ENCODE peak calls at places on chromosomes 5 and 9, in four cellular contexts. One of them, this sample, is unnamed.
A peak's percentile ranks its signal among the peaks of the same experiment; 100 is the strongest.

GRCh38 chr9:33165263-33166151 is 1.6 kb downstream of the B4GALT1 start:
- DNase-seq in COLO829: no peak
- DNase-seq in NCI-H1417: peak; percentile 16
- DNase-seq in stimulated activated CD4-positive, alpha-beta T cell treated with anti-CD3 and anti-CD28 coated beads, Interleukin-15, amount 100 ng/mL, for 1 hour: no peak
- DNase-seq in this sample: peak; percentile 89

GRCh38 chr5:144820285-144820684 is 649.6 kb downstream of the KCTD16 start:
- DNase-seq in COLO829: no peak
- DNase-seq in stimulated activated CD4-positive, alpha-beta T cell treated with anti-CD3 and anti-CD28 coated beads, Interleukin-15, amount 100 ng/mL, for 1 hour: no peak
- DNase-seq in NCI-H1417: no peak
- DNase-seq in this sample: no peak

GRCh38 chr5:73638344-73639095 is 12.5 kb downstream of the ARHGEF28 start:
- DNase-seq in stimulated activated CD4-positive, alpha-beta T cell treated with anti-CD3 and anti-CD28 coated beads, Interleukin-15, amount 100 ng/mL, for 1 hour: no peak
- DNase-seq in NCI-H1417: no peak
- DNase-seq in COLO829: no peak
- DNase-seq in this sample: peak; percentile 55

GRCh38 chr9:32551491-32552049 is 557 bp upstream of the SMIM27 start:
- DNase-seq in COLO829: peak; percentile 37
- DNase-seq in NCI-H1417: peak; percentile 74
- DNase-seq in stimulated activated CD4-positive, alpha-beta T cell treated with anti-CD3 and anti-CD28 coated beads, Interleukin-15, amount 100 ng/mL, for 1 hour: peak; percentile 17
- DNase-seq in this sample: peak; percentile 44

GRCh38 chr5:67998709-67999251 is 216.8 kb upstream of the PIK3R1 start:
- DNase-seq in NCI-H1417: no peak
- DNase-seq in stimulated activated CD4-positive, alpha-beta T cell treated with anti-CD3 and anti-CD28 coated beads, Interleukin-15, amount 100 ng/mL, for 1 hour: no peak
- DNase-seq in COLO829: no peak
- DNase-seq in this sample: peak; percentile 97

GRCh38 chr9:70049236-70049635 is 5.6 kb downstream of the MAMDC2 start:
- DNase-seq in NCI-H1417: no peak
- DNase-seq in stimulated activated CD4-positive, alpha-beta T cell treated with anti-CD3 and anti-CD28 coated beads, Interleukin-15, amount 100 ng/mL, for 1 hour: no peak
- DNase-seq in COLO829: peak; percentile 76
- DNase-seq in this sample: peak; percentile 91

GRCh38 chr9:119639287-119639955 is 270.2 kb upstream of the BRINP1 start:
- DNase-seq in stimulated activated CD4-positive, alpha-beta T cell treated with anti-CD3 and anti-CD28 coated beads, Interleukin-15, amount 100 ng/mL, for 1 hour: no peak
- DNase-seq in COLO829: no peak
- DNase-seq in NCI-H1417: peak; percentile 53
- DNase-seq in this sample: peak; percentile 8

GRCh38 chr5:149697001-149697400 is 33.1 kb upstream of the PPARGC1B start:
- DNase-seq in COLO829: no peak
- DNase-seq in NCI-H1417: no peak
- DNase-seq in stimulated activated CD4-positive, alpha-beta T cell treated with anti-CD3 and anti-CD28 coated beads, Interleukin-15, amount 100 ng/mL, for 1 hour: no peak
- DNase-seq in this sample: peak; percentile 8

GRCh38 chr9:5764130-5764868 is 68.6 kb downstream of the ERMP1 start:
- DNase-seq in NCI-H1417: no peak
- DNase-seq in COLO829: no peak
- DNase-seq in stimulated activated CD4-positive, alpha-beta T cell treated with anti-CD3 and anti-CD28 coated beads, Interleukin-15, amount 100 ng/mL, for 1 hour: no peak
- DNase-seq in this sample: no peak

GRCh38 chr5:163005949-163006348 is 431.4 kb upstream of the CCNG1 start:
- DNase-seq in NCI-H1417: no peak
- DNase-seq in COLO829: no peak
- DNase-seq in stimulated activated CD4-positive, alpha-beta T cell treated with anti-CD3 and anti-CD28 coated beads, Interleukin-15, amount 100 ng/mL, for 1 hour: no peak
- DNase-seq in this sample: no peak

GRCh38 chr5:159412284-159413046 is 82.2 kb upstream of the IL12B start:
- DNase-seq in COLO829: no peak
- DNase-seq in stimulated activated CD4-positive, alpha-beta T cell treated with anti-CD3 and anti-CD28 coated beads, Interleukin-15, amount 100 ng/mL, for 1 hour: peak; percentile 8
- DNase-seq in NCI-H1417: no peak
- DNase-seq in this sample: no peak

GRCh38 chr9:108780949-108781734 is 74.6 kb downstream of the ACTL7B start:
- DNase-seq in NCI-H1417: no peak
- DNase-seq in stimulated activated CD4-positive, alpha-beta T cell treated with anti-CD3 and anti-CD28 coated beads, Interleukin-15, amount 100 ng/mL, for 1 hour: no peak
- DNase-seq in COLO829: no peak
- DNase-seq in this sample: no peak

GRCh38 chr5:125061726-125062125 is 315.3 kb upstream of the ZNF608 start:
- DNase-seq in stimulated activated CD4-positive, alpha-beta T cell treated with anti-CD3 and anti-CD28 coated beads, Interleukin-15, amount 100 ng/mL, for 1 hour: no peak
- DNase-seq in NCI-H1417: no peak
- DNase-seq in COLO829: peak; percentile 48
- DNase-seq in this sample: no peak

GRCh38 chr9:135760465-135760864 is 58.5 kb downstream of the KCNT1 start:
- DNase-seq in COLO829: no peak
- DNase-seq in stimulated activated CD4-positive, alpha-beta T cell treated with anti-CD3 and anti-CD28 coated beads, Interleukin-15, amount 100 ng/mL, for 1 hour: no peak
- DNase-seq in NCI-H1417: no peak
- DNase-seq in this sample: no peak

GRCh38 chr9:83537331-83538171 is 650 bp downstream of the FRMD3 start:
- DNase-seq in stimulated activated CD4-positive, alpha-beta T cell treated with anti-CD3 and anti-CD28 coated beads, Interleukin-15, amount 100 ng/mL, for 1 hour: no peak
- DNase-seq in COLO829: no peak
- DNase-seq in NCI-H1417: no peak
- DNase-seq in this sample: peak; percentile 64

GRCh38 chr5:81895312-81895711 is 76.5 kb upstream of the ATG10 start:
- DNase-seq in stimulated activated CD4-positive, alpha-beta T cell treated with anti-CD3 and anti-CD28 coated beads, Interleukin-15, amount 100 ng/mL, for 1 hour: no peak
- DNase-seq in COLO829: no peak
- DNase-seq in NCI-H1417: no peak
- DNase-seq in this sample: peak; percentile 5

GRCh38 chr9:14098102-14098501 is 215.8 kb downstream of the NFIB start:
- DNase-seq in COLO829: no peak
- DNase-seq in NCI-H1417: peak; percentile 32
- DNase-seq in stimulated activated CD4-positive, alpha-beta T cell treated with anti-CD3 and anti-CD28 coated beads, Interleukin-15, amount 100 ng/mL, for 1 hour: no peak
- DNase-seq in this sample: no peak

GRCh38 chr5:13346401-13346800 is 598.1 kb downstream of the DNAH5 start:
- DNase-seq in COLO829: no peak
- DNase-seq in stimulated activated CD4-positive, alpha-beta T cell treated with anti-CD3 and anti-CD28 coated beads, Interleukin-15, amount 100 ng/mL, for 1 hour: no peak
- DNase-seq in NCI-H1417: no peak
- DNase-seq in this sample: no peak

GRCh38 chr9:107685901-107686300 is 196.3 kb upstream of the KLF4 start:
- DNase-seq in NCI-H1417: no peak
- DNase-seq in stimulated activated CD4-positive, alpha-beta T cell treated with anti-CD3 and anti-CD28 coated beads, Interleukin-15, amount 100 ng/mL, for 1 hour: no peak
- DNase-seq in COLO829: no peak
- DNase-seq in this sample: peak; percentile 66

GRCh38 chr9:83153030-83153429 is 90.1 kb upstream of the RASEF start:
- DNase-seq in stimulated activated CD4-positive, alpha-beta T cell treated with anti-CD3 and anti-CD28 coated beads, Interleukin-15, amount 100 ng/mL, for 1 hour: no peak
- DNase-seq in NCI-H1417: no peak
- DNase-seq in COLO829: no peak
- DNase-seq in this sample: no peak

GRCh38 chr9:88574993-88575392 is 40.0 kb downstream of the NXNL2 start:
- DNase-seq in stimulated activated CD4-positive, alpha-beta T cell treated with anti-CD3 and anti-CD28 coated beads, Interleukin-15, amount 100 ng/mL, for 1 hour: no peak
- DNase-seq in NCI-H1417: no peak
- DNase-seq in COLO829: no peak
- DNase-seq in this sample: peak; percentile 78

GRCh38 chr5:88235346-88235745 is 33.3 kb downstream of the TMEM161B start:
- DNase-seq in stimulated activated CD4-positive, alpha-beta T cell treated with anti-CD3 and anti-CD28 coated beads, Interleukin-15, amount 100 ng/mL, for 1 hour: no peak
- DNase-seq in NCI-H1417: no peak
- DNase-seq in COLO829: no peak
- DNase-seq in this sample: no peak

GRCh38 chr9:137762414-137763061 is 115.0 kb upstream of the CACNA1B start:
- DNase-seq in NCI-H1417: no peak
- DNase-seq in COLO829: no peak
- DNase-seq in stimulated activated CD4-positive, alpha-beta T cell treated with anti-CD3 and anti-CD28 coated beads, Interleukin-15, amount 100 ng/mL, for 1 hour: no peak
- DNase-seq in this sample: peak; percentile 68

GRCh38 chr5:98593418-98593817 is 180.0 kb upstream of the RGMB start:
- DNase-seq in NCI-H1417: no peak
- DNase-seq in stimulated activated CD4-positive, alpha-beta T cell treated with anti-CD3 and anti-CD28 coated beads, Interleukin-15, amount 100 ng/mL, for 1 hour: no peak
- DNase-seq in COLO829: no peak
- DNase-seq in this sample: no peak

GRCh38 chr5:169956756-169957155 is 23.5 kb downstream of the INSYN2B start:
- DNase-seq in COLO829: peak; percentile 78
- DNase-seq in stimulated activated CD4-positive, alpha-beta T cell treated with anti-CD3 and anti-CD28 coated beads, Interleukin-15, amount 100 ng/mL, for 1 hour: no peak
- DNase-seq in NCI-H1417: no peak
- DNase-seq in this sample: peak; percentile 65

GRCh38 chr9:76687861-76688374 is 76.3 kb upstream of the PCA3 start:
- DNase-seq in NCI-H1417: no peak
- DNase-seq in stimulated activated CD4-positive, alpha-beta T cell treated with anti-CD3 and anti-CD28 coated beads, Interleukin-15, amount 100 ng/mL, for 1 hour: no peak
- DNase-seq in COLO829: peak; percentile 64
- DNase-seq in this sample: peak; percentile 88

GRCh38 chr5:116308391-116308790 is 223.6 kb downstream of the COMMD10 start:
- DNase-seq in stimulated activated CD4-positive, alpha-beta T cell treated with anti-CD3 and anti-CD28 coated beads, Interleukin-15, amount 100 ng/mL, for 1 hour: no peak
- DNase-seq in NCI-H1417: no peak
- DNase-seq in COLO829: no peak
- DNase-seq in this sample: no peak

GRCh38 chr5:170393958-170394357 is 4.8 kb upstream of the KCNMB1 start:
- DNase-seq in NCI-H1417: peak; percentile 4
- DNase-seq in COLO829: no peak
- DNase-seq in stimulated activated CD4-positive, alpha-beta T cell treated with anti-CD3 and anti-CD28 coated beads, Interleukin-15, amount 100 ng/mL, for 1 hour: no peak
- DNase-seq in this sample: no peak

GRCh38 chr5:60820593-60821487 is 23.2 kb downstream of the ELOVL7 start:
- DNase-seq in COLO829: no peak
- DNase-seq in stimulated activated CD4-positive, alpha-beta T cell treated with anti-CD3 and anti-CD28 coated beads, Interleukin-15, amount 100 ng/mL, for 1 hour: no peak
- DNase-seq in NCI-H1417: no peak
- DNase-seq in this sample: no peak

This sample was measured in foreskin fibroblast.